ENCODE peak calls at places on chromosomes 2 and 18, in six cellular contexts. M is effector CD4-positive, alpha-beta T cell; I is progenitor cell of endocrine pancreas; V is HEK293T; B is GM12865; X is left cardiac atrium. Q is an unnamed sample.

GRCh38 chr2:43224131-43224570 is 2.3 kb downstream of the ZFP36L2 start:
- DNase-seq in V (no peak), I (peak), M (peak), B (peak), X (peak), Q (peak)

GRCh38 chr2:190413421-190413820 is 5.3 kb downstream of the MFSD6 start:
- DNase-seq in I (no peak), B (peak), V (no peak), X (no peak), M (no peak), Q (no peak)

GRCh38 chr2:85933753-85934594 is 45.2 kb upstream of the ST3GAL5 start:
- DNase-seq in B (no peak), M (no peak), I (no peak), X (no peak), V (no peak), Q (no peak)

GRCh38 chr18:5710235-5710634 is 166.4 kb upstream of the EPB41L3 start:
- DNase-seq in B (no peak), M (no peak), I (no peak), X (no peak), V (no peak), Q (no peak)

GRCh38 chr2:113977060-113977659 is 87.3 kb downstream of the ACTR3 start:
- DNase-seq in V (no peak), I (no peak), B (no peak), M (no peak), X (no peak), Q (no peak)

GRCh38 chr2:221642447-221642846 is 70.3 kb upstream of the EPHA4 start:
- DNase-seq in M (no peak), I (no peak), B (no peak), V (no peak), X (no peak), Q (no peak)

GRCh38 chr2:195319112-195319460 is 337.9 kb upstream of the SLC39A10 start:
- DNase-seq in M (no peak), V (no peak), X (no peak), B (no peak), I (no peak), Q (no peak)

GRCh38 chr18:79868811-79869541 is 71.2 kb downstream of the KCNG2 start:
- DNase-seq in B (no peak), X (no peak), I (no peak), V (no peak), M (no peak), Q (no peak)

GRCh38 chr2:231191896-231192872 is 6.2 kb upstream of the ARMC9 start:
- DNase-seq in V (peak), B (peak), X (peak), I (peak), M (no peak), Q (peak)

GRCh38 chr2:43791035-43791434 is 17.2 kb downstream of the DYNC2LI1 start:
- DNase-seq in M (no peak), I (no peak), V (no peak), B (no peak), X (no peak), Q (no peak)

GRCh38 chr2:44941551-44942234 is at the start of gene SIX3:
- DNase-seq in X (no peak), I (no peak), B (peak), V (no peak), M (no peak), Q (no peak)